ENCODE peak calls at places on chromosomes 1 and 21, in five cellular contexts. L, Y, Q, B and E are unnamed samples.

GRCh38 chr1:39727221-39727931 is 11.3 kb upstream of the PPIE start:
- DNase-seq in L (no peak), Y (no peak), Q (no peak), B (no peak), E (no peak)

GRCh38 chr1:5562769-5563168 is 429.5 kb downstream of the NPHP4 start:
- DNase-seq in L (no peak), Y (no peak), Q (no peak), B (no peak), E (no peak)

GRCh38 chr1:203547771-203548421 is 53.9 kb downstream of the OPTC start:
- DNase-seq in L (no peak), Y (no peak), Q (no peak), B (no peak), E (no peak)

GRCh38 chr1:22808186-22808845 is 97.7 kb downstream of the EPHB2 start:
- DNase-seq in L (peak; percentile 94), Y (no peak), Q (no peak), B (no peak), E (no peak)

GRCh38 chr1:222654849-222655248 is 37.0 kb downstream of the MIA3 start:
- DNase-seq in L (peak; percentile 27), Y (no peak), Q (no peak), B (no peak), E (no peak)

GRCh38 chr1:162772571-162773154 is 17.8 kb upstream of the HSD17B7 start:
- DNase-seq in L (no peak), Y (no peak), Q (no peak), B (no peak), E (no peak)

GRCh38 chr1:10773851-10774614 is 22.4 kb downstream of the CASZ1 start:
- DNase-seq in L (no peak), Y (no peak), Q (no peak), B (no peak), E (no peak)

GRCh38 chr1:24928631-24929090 is 1.4 kb downstream of the RUNX3 start:
- DNase-seq in L (no peak), Y (no peak), Q (no peak), B (no peak), E (no peak)

GRCh38 chr1:148374101-148374500 is 109.0 kb downstream of the PPIAL4G start:
- DNase-seq in L (no peak), Y (no peak), Q (no peak), B (no peak), E (no peak)

GRCh38 chr1:230248876-230249275 is 177.3 kb downstream of the PGBD5 start:
- DNase-seq in L (no peak), Y (no peak), Q (no peak), B (no peak), E (no peak)

GRCh38 chr1:208654241-208654640 is 410.1 kb upstream of the PLXNA2 start:
- DNase-seq in L (peak; percentile 10), Y (no peak), Q (no peak), B (no peak), E (no peak)

GRCh38 chr1:186374313-186375151 is 521 bp downstream of the TPR start:
- DNase-seq in L (peak; percentile 35), Y (no peak), Q (no peak), B (no peak), E (no peak)

GRCh38 chr1:185376840-185377635 is 60.0 kb upstream of the IVNS1ABP start:
- DNase-seq in L (peak; percentile 63), Y (no peak), Q (no peak), B (no peak), E (peak; percentile 67)

GRCh38 chr1:62241357-62242131 is 46.9 kb downstream of the L1TD1 start:
- DNase-seq in L (no peak), Y (no peak), Q (no peak), B (peak; percentile 73), E (no peak)

GRCh38 chr1:112788561-112788960 is 73.4 kb upstream of the PPM1J start:
- DNase-seq in L (peak; percentile 30), Y (no peak), Q (no peak), B (no peak), E (no peak)

GRCh38 chr1:188888387-188888786 is 1589.3 kb downstream of the BRINP3 start:
- DNase-seq in L (peak; percentile 12), Y (no peak), Q (no peak), B (no peak), E (no peak)

GRCh38 chr1:45746922-45747321 is 3.5 kb downstream of the IPP start:
- DNase-seq in L (no peak), Y (no peak), Q (no peak), B (no peak), E (no peak)

GRCh38 chr1:11158291-11158690 is 30.9 kb upstream of the ANGPTL7 start:
- DNase-seq in L (no peak), Y (no peak), Q (no peak), B (no peak), E (no peak)

GRCh38 chr1:54053745-54054437 is 483 bp downstream of the TCEANC2 start:
- DNase-seq in L (no peak), Y (no peak), Q (no peak), B (no peak), E (no peak)

GRCh38 chr1:34859442-34860200 is at the start of gene SMIM12:
- DNase-seq in L (peak; percentile 91), Y (peak; percentile 89), Q (peak; percentile 63), B (peak; percentile 94), E (peak; percentile 53)

GRCh38 chr1:33500547-33500946 is 28.1 kb downstream of the ZSCAN20 start:
- DNase-seq in L (no peak), Y (no peak), Q (no peak), B (no peak), E (no peak)

GRCh38 chr1:1907098-1907736 is 7.8 kb upstream of the CALML6 start:
- DNase-seq in L (no peak), Y (no peak), Q (no peak), B (peak; percentile 61), E (no peak)

GRCh38 chr1:83815348-83815747 is 183.6 kb downstream of the TTLL7 start:
- DNase-seq in L (peak; percentile 21), Y (no peak), Q (peak; percentile 90), B (no peak), E (no peak)

GRCh38 chr1:7171574-7171973 is 386.3 kb downstream of the CAMTA1 start:
- DNase-seq in L (no peak), Y (no peak), Q (no peak), B (no peak), E (no peak)

GRCh38 chr1:93446837-93447451 is 974 bp upstream of the FNBP1L start:
- DNase-seq in L (no peak), Y (no peak), Q (no peak), B (peak; percentile 65), E (no peak)

DNA sequence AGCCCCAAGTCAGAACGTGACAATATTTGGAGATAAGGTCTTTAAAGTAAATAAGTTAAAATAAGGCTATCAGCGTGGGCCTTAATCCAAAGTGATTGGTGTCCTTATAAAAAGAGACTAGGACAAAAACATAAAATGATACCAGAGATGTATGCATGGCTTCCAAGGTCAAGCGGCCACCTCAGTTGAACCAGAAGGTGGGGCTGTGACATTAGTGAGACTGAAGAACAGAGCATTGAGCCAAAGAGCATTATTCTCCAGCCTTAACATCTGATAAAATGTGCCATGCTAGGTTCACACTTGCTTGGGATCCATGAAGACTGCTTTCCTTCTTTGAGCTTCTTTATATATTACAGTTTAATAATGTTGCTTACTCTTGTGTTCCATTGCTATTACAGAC is 554.6 kb downstream of the PLA2G4A start:
- DNase-seq in L (no peak), Y (no peak), Q (no peak), B (no peak), E (no peak)
- TF ChIP-seq CTCF in L (no peak), Y (no peak), Q (no peak), B (no peak), E (no peak)

GRCh38 chr1:151715726-151716404 is 738 bp downstream of the CELF3 start:
- DNase-seq in L (no peak), Y (no peak), Q (no peak), B (no peak), E (no peak)

GRCh38 chr1:151718011-151718431 is 1.4 kb upstream of the CELF3 start:
- DNase-seq in L (no peak), Y (no peak), Q (no peak), B (no peak), E (no peak)

GRCh38 chr1:151716405-151716762 is 219 bp downstream of the CELF3 start:
- DNase-seq in L (no peak), Y (no peak), Q (no peak), B (no peak), E (no peak)

GRCh38 chr1:151718666-151719065 is 2.1 kb upstream of the CELF3 start:
- DNase-seq in L (no peak), Y (no peak), Q (no peak), B (no peak), E (no peak)

GRCh38 chr1:151716771-151717631 is at the start of gene CELF3:
- DNase-seq in L (peak; percentile 25), Y (no peak), Q (no peak), B (no peak), E (no peak)
- H3K4me3 ChIP-seq in L (no peak within 1 kb of the TSS), Y (peak within 1 kb of the TSS; percentile 49), Q (no peak within 1 kb of the TSS), B (no peak within 1 kb of the TSS), E (no peak within 1 kb of the TSS)

GRCh38 chr21:43270800-43271261 is 102.0 kb downstream of the CRYAA start:
- DNase-seq in L (peak; percentile 13), Y (no peak), Q (no peak), B (no peak), E (no peak)

GRCh38 chr21:43268804-43269186 is 100.0 kb downstream of the CRYAA start:
- DNase-seq in L (no peak), Y (no peak), Q (no peak), B (no peak), E (no peak)

GRCh38 chr21:43269981-43270670 is 101.3 kb downstream of the CRYAA start:
- DNase-seq in L (no peak), Y (no peak), Q (no peak), B (no peak), E (no peak)

GRCh38 chr21:43268086-43268803 is 99.4 kb downstream of the CRYAA start:
- DNase-seq in L (no peak), Y (no peak), Q (no peak), B (no peak), E (no peak)

DNA sequence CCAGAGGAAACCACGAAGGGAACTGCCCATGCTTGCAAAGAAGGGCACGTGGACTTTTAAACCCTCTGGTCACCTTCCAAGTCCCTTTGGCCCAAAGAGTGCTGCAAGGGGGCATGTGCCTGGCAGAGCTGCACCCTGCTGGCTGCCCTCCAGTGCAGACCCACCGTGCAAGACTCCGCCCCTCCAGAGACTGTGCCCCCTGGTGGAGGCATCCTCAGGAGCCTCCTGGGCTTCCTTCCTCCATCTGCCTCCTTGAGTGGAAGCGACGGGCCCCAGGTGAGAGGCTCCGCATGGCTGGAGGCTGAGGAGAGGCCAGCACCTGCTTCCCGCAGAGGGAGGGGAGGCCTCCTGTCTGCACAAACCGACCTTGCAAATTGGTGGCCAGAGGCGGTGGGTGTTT is 100.7 kb downstream of the CRYAA start:
- DNase-seq in L (no peak), Y (no peak), Q (no peak), B (no peak), E (no peak)
- TF ChIP-seq CTCF in L (no peak), Y (no peak), Q (peak; percentile 22), B (no peak), E (no peak)

GRCh38 chr1:228376651-228377631 is 29.7 kb downstream of the TRIM11 start:
- DNase-seq in L (no peak), Y (no peak), Q (no peak), B (peak; percentile 52), E (no peak)

GRCh38 chr1:228378453-228379164 is 28.0 kb downstream of the TRIM11 start:
- DNase-seq in L (peak; percentile 69), Y (no peak), Q (no peak), B (peak; percentile 79), E (no peak)

GRCh38 chr1:228377664-228378452 is 28.8 kb downstream of the TRIM11 start:
- DNase-seq in L (no peak), Y (no peak), Q (no peak), B (peak; percentile 66), E (no peak)

GRCh38 chr1:228379666-228380065 is 27.0 kb downstream of the TRIM11 start:
- DNase-seq in L (no peak), Y (no peak), Q (no peak), B (peak; percentile 35), E (no peak)

GRCh38 chr1:228379165-228379460 is 27.5 kb downstream of the TRIM11 start:
- DNase-seq in L (peak; percentile 27), Y (no peak), Q (no peak), B (peak; percentile 62), E (no peak)
- H3K4me3 ChIP-seq in L (peak overlapping the region; percentile 48), Y (peak overlapping the region; percentile 78), Q (peak overlapping the region; percentile 52), B (peak overlapping the region; percentile 35), E (peak overlapping the region; percentile 64)